ENCODE peak calls at places on chromosomes 7 and 10, in nine cellular contexts. N is gastrocnemius medialis, E is body of pancreas, T is fibroblast of lung, O is mammary epithelial cell, U is ascending aorta, K is pancreas, W is transverse colon, V is heart left ventricle. X is an unnamed sample. For H3K4me1, the result is how much of the 10 kb centered on the place peaks cover.

GRCh38 chr10:48800283-48800675 is 115.6 kb downstream of the WDFY4 start:
- DNase-seq in N (no peak), E (peak), T (no peak), O (no peak), U (no peak), K (no peak), W (no peak), V (no peak), X (no peak)

GRCh38 chr10:97466755-97467154 is 20.8 kb downstream of the ZDHHC16 start:
- DNase-seq in N (no peak), E (no peak), T (no peak), O (peak), U (no peak), K (no peak), W (no peak), V (no peak), X (no peak)

GRCh38 chr10:91009121-91009520 is 88.2 kb upstream of the ANKRD1 start:
- DNase-seq in N (no peak), E (no peak), T (no peak), O (no peak), U (no peak), K (no peak), W (no peak), V (no peak), X (no peak)

GRCh38 chr7:141073641-141074161 is at the start of gene TMEM178B:
- DNase-seq in N (no peak), E (no peak), T (no peak), O (no peak), U (no peak), K (no peak), W (no peak), V (peak), X (peak)

GRCh38 chr10:69573056-69573806 is at the start of gene NEUROG3:
- DNase-seq in N (no peak), E (no peak), T (no peak), O (no peak), U (no peak), K (no peak), W (no peak), V (no peak), X (no peak)

GRCh38 chr7:4835398-4836205 is 26.2 kb downstream of the PAPOLB start:
- DNase-seq in N (no peak), E (peak), T (no peak), O (no peak), U (no peak), K (peak), W (no peak), V (no peak), X (no peak)

GRCh38 chr10:124532106-124532641 is 70.6 kb downstream of the LHPP start:
- DNase-seq in N (no peak), E (no peak), T (no peak), O (peak), U (no peak), K (no peak), W (peak), V (peak), X (no peak)

GRCh38 chr10:62851449-62851848 is 35.3 kb upstream of the EGR2 start:
- DNase-seq in N (no peak), E (no peak), T (peak), O (no peak), U (no peak), K (no peak), W (peak), V (no peak), X (no peak)

GRCh38 chr7:92567460-92567859 is 22.7 kb downstream of the FAM133B start:
- DNase-seq in N (no peak), E (no peak), T (peak), O (peak), U (no peak), K (no peak), W (no peak), V (no peak), X (no peak)

GRCh38 chr7:157514746-157515145 is 177.9 kb downstream of the DNAJB6 start:
- DNase-seq in N (no peak), E (no peak), T (no peak), O (no peak), U (no peak), K (no peak), W (no peak), V (no peak), X (no peak)

GRCh38 chr10:78991187-78991586 is 77.6 kb upstream of the ZMIZ1 start:
- DNase-seq in N (no peak), E (no peak), T (no peak), O (peak), U (no peak), K (no peak), W (no peak), V (no peak), X (no peak)

GRCh38 chr7:76202666-76203030 is 952 bp downstream of the SRRM3 start:
- DNase-seq in N (no peak), E (no peak), T (no peak), O (no peak), U (no peak), K (no peak), W (no peak), V (no peak), X (no peak)

GRCh38 chr10:110141747-110142625 is 65.4 kb upstream of the MXI1 start:
- DNase-seq in N (peak), E (peak), T (no peak), O (no peak), U (no peak), K (peak), W (peak), V (no peak), X (no peak)

GRCh38 chr10:92688927-92689662 is 660 bp upstream of the HHEX start:
- DNase-seq in N (no peak), E (peak), T (peak), O (no peak), U (no peak), K (no peak), W (peak), V (peak), X (peak)

GRCh38 chr10:133123050-133123745 is 35.5 kb downstream of the ADGRA1 start:
- DNase-seq in N (peak), E (no peak), T (no peak), O (no peak), U (no peak), K (no peak), W (no peak), V (peak), X (no peak)

GRCh38 chr10:75014516-75015230 is 96.8 kb upstream of the SAMD8 start:
- DNase-seq in N (no peak), E (no peak), T (no peak), O (no peak), U (no peak), K (no peak), W (no peak), V (no peak), X (no peak)

GRCh38 chr7:101861223-101861775 is 43.9 kb downstream of the CUX1 start:
- DNase-seq in N (no peak), E (no peak), T (no peak), O (no peak), U (no peak), K (no peak), W (no peak), V (no peak), X (no peak)

GRCh38 chr10:1532636-1533035 is 204.7 kb downstream of the ADARB2 start:
- DNase-seq in N (no peak), E (no peak), T (no peak), O (no peak), U (no peak), K (no peak), W (no peak), V (peak), X (no peak)

GRCh38 chr7:12403287-12404181 is at the start of gene VWDE:
- DNase-seq in N (no peak), E (peak), T (peak), O (peak), U (no peak), K (peak), W (peak), V (peak), X (peak)

GRCh38 chr10:114618722-114619121 is 39.4 kb downstream of the ABLIM1 start:
- DNase-seq in N (peak), E (no peak), T (no peak), O (no peak), U (no peak), K (no peak), W (no peak), V (no peak), X (no peak)

GRCh38 chr10:78170026-78170475 is 136.4 kb downstream of the RPS24 start:
- DNase-seq in N (no peak), E (no peak), T (peak), O (peak), U (no peak), K (no peak), W (no peak), V (no peak), X (no peak)

GRCh38 chr10:25061711-25062455 is 45.5 kb downstream of the THNSL1 start:
- DNase-seq in N (no peak), E (no peak), T (no peak), O (peak), U (no peak), K (no peak), W (no peak), V (no peak), X (no peak)

GRCh38 chr7:134750083-134751062 is 29.1 kb upstream of the CALD1 start:
- DNase-seq in N (peak), E (peak), T (peak), O (peak), U (no peak), K (peak), W (peak), V (peak), X (peak)

GRCh38 chr7:1811850-1812692 is 142.0 kb downstream of the ELFN1 start:
- DNase-seq in N (no peak), E (no peak), T (no peak), O (peak), U (no peak), K (no peak), W (no peak), V (no peak), X (no peak)

GRCh38 chr7:33610918-33611317 is 294.4 kb upstream of the BMPER start:
- DNase-seq in N (no peak), E (no peak), T (no peak), O (no peak), U (no peak), K (no peak), W (no peak), V (no peak), X (no peak)

GRCh38 chr7:103114576-103115008 is 34.3 kb downstream of the NAPEPLD start:
- DNase-seq in N (no peak), E (no peak), T (no peak), O (no peak), U (no peak), K (no peak), W (no peak), V (no peak), X (no peak)
- H3K27ac ChIP-seq in N (no peak), E (no peak), T (no peak), O (no peak), U (peak), K (no peak), W (no peak), V (no peak), X (no peak)

GRCh38 chr10:5599613-5600520 is 66.5 kb downstream of the ASB13 start:
- DNase-seq in N (no peak), E (no peak), T (no peak), O (no peak), U (no peak), K (no peak), W (no peak), V (no peak), X (no peak)
- H3K4me1 ChIP-seq in N (under half), E (under half), T (under half), O (under half), U (under half), K (under half), W (under half), V (under half), X (under half)

GRCh38 chr7:90715067-90715466 is 118.9 kb downstream of the CDK14 start:
- DNase-seq in N (no peak), E (no peak), T (no peak), O (no peak), U (no peak), K (no peak), W (no peak), V (no peak), X (no peak)
- H3K4me3 ChIP-seq in N (no peak), E (no peak), T (no peak), O (no peak), U (no peak), K (no peak), W (no peak), V (no peak), X (no peak)

GRCh38 chr7:105839271-105839670 is 37.1 kb downstream of the ATXN7L1 start:
- DNase-seq in N (no peak), E (no peak), T (no peak), O (no peak), U (no peak), K (no peak), W (no peak), V (no peak), X (no peak)
- H3K27ac ChIP-seq in N (no peak), E (no peak), T (no peak), O (no peak), U (peak), K (no peak), W (peak), V (no peak), X (no peak)

X was measured in prostate gland.